ENCODE peak calls at places on chromosomes 11 and 22, in eight cellular contexts. Q is GM23248, Y is heart left ventricle, F is cardiac fibroblast, X is pancreas, C is cardiac muscle cell, D is right cardiac atrium, U is heart right ventricle. T is an unnamed sample.
A peak's percentile ranks its signal among the peaks of the same experiment; 100 is the strongest.

GRCh38 chr11:120137611-120138521 is at the start of gene TRIM29:
- DNase-seq in Q (no peak), Y (peak; percentile 2), F (no peak), X (peak; percentile 53), C (no peak), D (no peak), U (peak; percentile 2), T (no peak)

GRCh38 chr11:126467046-126467370 is 111.5 kb downstream of the ST3GAL4 start:
- DNase-seq in Q (no peak), Y (no peak), F (no peak), X (no peak), C (no peak), D (no peak), U (no peak), T (no peak)

GRCh38 chr11:93542753-93543246 is 391 bp downstream of the SMCO4 start:
- DNase-seq in Q (peak; percentile 60), Y (peak; percentile 35), F (no peak), X (peak; percentile 80), C (peak; percentile 15), D (peak; percentile 46), U (no peak), T (peak; percentile 31)

GRCh38 chr11:112961751-112962747 is 829 bp downstream of the NCAM1 start:
- DNase-seq in Q (peak; percentile 30), Y (peak; percentile 48), F (no peak), X (peak; percentile 67), C (peak; percentile 8), D (peak; percentile 24), U (peak; percentile 10), T (peak; percentile 27)

GRCh38 chr11:18721576-18722292 is 4.3 kb downstream of the IGSF22 start:
- DNase-seq in Q (peak; percentile 49), Y (no peak), F (peak; percentile 46), X (peak; percentile 69), C (peak; percentile 57), D (no peak), U (peak; percentile 40), T (no peak)

GRCh38 chr11:64276653-64277431 is 7.6 kb downstream of the BAD start:
- DNase-seq in Q (peak; percentile 92), Y (no peak), F (no peak), X (peak; percentile 48), C (no peak), D (no peak), U (no peak), T (peak; percentile 95)

GRCh38 chr22:47591709-47592108 is 829.3 kb downstream of the TBC1D22A start:
- DNase-seq in Q (no peak), Y (no peak), F (no peak), X (no peak), C (no peak), D (no peak), U (no peak), T (no peak)

GRCh38 chr22:40342521-40342920 is 3.8 kb upstream of the ADSL start:
- DNase-seq in Q (no peak), Y (no peak), F (no peak), X (no peak), C (no peak), D (no peak), U (no peak), T (no peak)

GRCh38 chr22:27820896-27821866 is 19.6 kb upstream of the MN1 start:
- DNase-seq in Q (peak; percentile 28), Y (no peak), F (peak; percentile 24), X (no peak), C (no peak), D (peak; percentile 59), U (no peak), T (no peak)

GRCh38 chr11:2211113-2211971 is 39.7 kb upstream of the TH start:
- DNase-seq in Q (no peak), Y (peak; percentile 5), F (no peak), X (peak; percentile 65), C (no peak), D (no peak), U (peak; percentile 2), T (no peak)

GRCh38 chr11:71267807-71268421 is 15.5 kb upstream of the SHANK2 start:
- DNase-seq in Q (no peak), Y (no peak), F (no peak), X (no peak), C (no peak), D (no peak), U (no peak), T (no peak)

GRCh38 chr22:46813816-46814597 is 51.6 kb downstream of the TBC1D22A start:
- DNase-seq in Q (peak; percentile 58), Y (no peak), F (peak; percentile 78), X (peak; percentile 19), C (peak; percentile 72), D (no peak), U (no peak), T (peak; percentile 54)

GRCh38 chr11:61024938-61025818 is 53.7 kb downstream of the CD6 start:
- DNase-seq in Q (no peak), Y (no peak), F (no peak), X (no peak), C (no peak), D (no peak), U (no peak), T (no peak)

GRCh38 chr11:32297629-32298028 is 137.7 kb downstream of the WT1 start:
- DNase-seq in Q (peak; percentile 67), Y (no peak), F (peak; percentile 72), X (no peak), C (peak; percentile 80), D (no peak), U (no peak), T (no peak)

GRCh38 chr11:33402066-33402465 is 144.9 kb downstream of the HIPK3 start:
- DNase-seq in Q (no peak), Y (no peak), F (no peak), X (no peak), C (peak; percentile 6), D (no peak), U (no peak), T (no peak)

GRCh38 chr11:121654506-121655480 is 202.0 kb upstream of the SORL1-AS1 start:
- DNase-seq in Q (peak; percentile 61), Y (no peak), F (peak; percentile 48), X (no peak), C (peak; percentile 63), D (no peak), U (no peak), T (peak; percentile 23)
- H3K4me3 ChIP-seq in Q (peak overlapping the region; percentile 68), Y (peak overlapping the region; percentile 44), F (peak overlapping the region; percentile 44), X (peak overlapping the region; percentile 45), C (peak overlapping the region; percentile 21), D (peak overlapping the region; percentile 16), U (peak overlapping the region; percentile 46), T (peak overlapping the region; percentile 36)

GRCh38 chr11:77046060-77046501 is 11.9 kb downstream of the B3GNT6 start:
- DNase-seq in Q (peak; percentile 50), Y (no peak), F (peak; percentile 12), X (peak; percentile 89), C (peak; percentile 25), D (no peak), U (no peak), T (peak; percentile 22)
- H3K4me3 ChIP-seq in Q (no peak overlapping the region), Y (no peak overlapping the region), F (no peak overlapping the region), X (no peak overlapping the region), C (no peak overlapping the region), D (no peak overlapping the region), U (no peak overlapping the region), T (no peak overlapping the region)

GRCh38 chr22:44133901-44134511 is 46.7 kb upstream of the PARVG start:
- DNase-seq in Q (no peak), Y (peak; percentile 29), F (no peak), X (peak; percentile 32), C (peak; percentile 55), D (peak; percentile 25), U (no peak), T (peak; percentile 85)
- H3K4me3 ChIP-seq in Q (no peak overlapping the region), Y (no peak overlapping the region), F (no peak overlapping the region), X (no peak overlapping the region), C (no peak overlapping the region), D (no peak overlapping the region), U (no peak overlapping the region), T (no peak overlapping the region)

GRCh38 chr11:30451167-30451566 is 128.3 kb downstream of the ARL14EP start:
- DNase-seq in Q (no peak), Y (no peak), F (no peak), X (no peak), C (no peak), D (no peak), U (no peak), T (no peak)

GRCh38 chr11:30451642-30452041 is 128.7 kb downstream of the ARL14EP start:
- DNase-seq in Q (no peak), Y (no peak), F (no peak), X (no peak), C (no peak), D (no peak), U (no peak), T (no peak)

GRCh38 chr11:30453705-30454104 is 130.8 kb downstream of the ARL14EP start:
- DNase-seq in Q (no peak), Y (no peak), F (no peak), X (no peak), C (no peak), D (no peak), U (no peak), T (no peak)

GRCh38 chr11:30452842-30453241 is 129.9 kb downstream of the ARL14EP start:
- DNase-seq in Q (no peak), Y (no peak), F (no peak), X (no peak), C (no peak), D (no peak), U (no peak), T (no peak)

GRCh38 chr11:30452114-30452513 is 129.2 kb downstream of the ARL14EP start:
- DNase-seq in Q (no peak), Y (no peak), F (no peak), X (no peak), C (no peak), D (no peak), U (no peak), T (no peak)
- H3K4me3 ChIP-seq in Q (no peak overlapping the region), Y (no peak overlapping the region), F (no peak overlapping the region), X (no peak overlapping the region), C (no peak overlapping the region), D (no peak overlapping the region), U (no peak overlapping the region), T (no peak overlapping the region)